ENCODE peak calls at places on chromosomes 2 and 18, in six cellular contexts. One of them, this sample, is unnamed.

GRCh38 chr18:48975817-48976649 is 25.3 kb upstream of the SMAD7 start:
- DNase-seq in hepatocyte: peak
- DNase-seq in tibial artery: no peak
- DNase-seq in CD8-positive, alpha-beta memory T cell: peak
- DNase-seq in naive thymus-derived CD4-positive, alpha-beta T cell: peak
- DNase-seq in mammary epithelial cell: peak
- DNase-seq in this sample: peak

GRCh38 chr18:75161629-75162028 is 47.3 kb downstream of the PTGR3 start:
- DNase-seq in hepatocyte: no peak
- DNase-seq in tibial artery: no peak
- DNase-seq in CD8-positive, alpha-beta memory T cell: no peak
- DNase-seq in naive thymus-derived CD4-positive, alpha-beta T cell: peak
- DNase-seq in mammary epithelial cell: no peak
- DNase-seq in this sample: peak

GRCh38 chr2:20108655-20109396 is 57.4 kb upstream of the LAPTM4A start:
- DNase-seq in hepatocyte: peak
- DNase-seq in tibial artery: no peak
- DNase-seq in CD8-positive, alpha-beta memory T cell: no peak
- DNase-seq in naive thymus-derived CD4-positive, alpha-beta T cell: no peak
- DNase-seq in mammary epithelial cell: peak
- DNase-seq in this sample: no peak

GRCh38 chr2:62147610-62148301 is 48.2 kb upstream of the B3GNT2 start:
- DNase-seq in hepatocyte: no peak
- DNase-seq in tibial artery: no peak
- DNase-seq in CD8-positive, alpha-beta memory T cell: no peak
- DNase-seq in naive thymus-derived CD4-positive, alpha-beta T cell: no peak
- DNase-seq in mammary epithelial cell: peak
- DNase-seq in this sample: no peak

GRCh38 chr2:152336854-152337510 is 2.0 kb downstream of the FMNL2 start:
- DNase-seq in hepatocyte: peak
- DNase-seq in tibial artery: peak
- DNase-seq in CD8-positive, alpha-beta memory T cell: no peak
- DNase-seq in naive thymus-derived CD4-positive, alpha-beta T cell: no peak
- DNase-seq in mammary epithelial cell: peak
- DNase-seq in this sample: peak

GRCh38 chr2:74181739-74182138 is 3.1 kb upstream of the MOB1A start:
- DNase-seq in hepatocyte: no peak
- DNase-seq in tibial artery: peak
- DNase-seq in CD8-positive, alpha-beta memory T cell: no peak
- DNase-seq in naive thymus-derived CD4-positive, alpha-beta T cell: no peak
- DNase-seq in mammary epithelial cell: no peak
- DNase-seq in this sample: peak

GRCh38 chr2:112151701-112152440 is 13.7 kb downstream of the FBLN7 start:
- DNase-seq in hepatocyte: no peak
- DNase-seq in tibial artery: no peak
- DNase-seq in CD8-positive, alpha-beta memory T cell: no peak
- DNase-seq in naive thymus-derived CD4-positive, alpha-beta T cell: no peak
- DNase-seq in mammary epithelial cell: no peak
- DNase-seq in this sample: no peak

GRCh38 chr2:51859260-51859659 is 827.3 kb upstream of the NRXN1 start:
- DNase-seq in hepatocyte: no peak
- DNase-seq in tibial artery: no peak
- DNase-seq in CD8-positive, alpha-beta memory T cell: no peak
- DNase-seq in naive thymus-derived CD4-positive, alpha-beta T cell: no peak
- DNase-seq in mammary epithelial cell: no peak
- DNase-seq in this sample: no peak

GRCh38 chr2:198957183-198957582 is 500.6 kb downstream of the SATB2 start:
- DNase-seq in hepatocyte: no peak
- DNase-seq in tibial artery: no peak
- DNase-seq in CD8-positive, alpha-beta memory T cell: no peak
- DNase-seq in naive thymus-derived CD4-positive, alpha-beta T cell: no peak
- DNase-seq in mammary epithelial cell: no peak
- DNase-seq in this sample: no peak

GRCh38 chr2:8334866-8335325 is 347.0 kb upstream of the ID2 start:
- DNase-seq in hepatocyte: peak
- DNase-seq in tibial artery: no peak
- DNase-seq in CD8-positive, alpha-beta memory T cell: no peak
- DNase-seq in naive thymus-derived CD4-positive, alpha-beta T cell: no peak
- DNase-seq in mammary epithelial cell: no peak
- DNase-seq in this sample: no peak

GRCh38 chr2:37468139-37468538 is 123.7 kb downstream of the QPCT start:
- DNase-seq in hepatocyte: no peak
- DNase-seq in tibial artery: no peak
- DNase-seq in CD8-positive, alpha-beta memory T cell: no peak
- DNase-seq in naive thymus-derived CD4-positive, alpha-beta T cell: no peak
- DNase-seq in mammary epithelial cell: no peak
- DNase-seq in this sample: no peak

GRCh38 chr2:48205137-48205798 is 299.0 kb upstream of the FBXO11 start:
- DNase-seq in hepatocyte: no peak
- DNase-seq in tibial artery: no peak
- DNase-seq in CD8-positive, alpha-beta memory T cell: no peak
- DNase-seq in naive thymus-derived CD4-positive, alpha-beta T cell: no peak
- DNase-seq in mammary epithelial cell: no peak
- DNase-seq in this sample: no peak

GRCh38 chr18:58057291-58057965 is 13.4 kb downstream of the NEDD4L start:
- DNase-seq in hepatocyte: no peak
- DNase-seq in tibial artery: no peak
- DNase-seq in CD8-positive, alpha-beta memory T cell: no peak
- DNase-seq in naive thymus-derived CD4-positive, alpha-beta T cell: no peak
- DNase-seq in mammary epithelial cell: peak
- DNase-seq in this sample: no peak

GRCh38 chr2:96241227-96241626 is 24.6 kb downstream of the TMEM127 start:
- DNase-seq in hepatocyte: no peak
- DNase-seq in tibial artery: no peak
- DNase-seq in CD8-positive, alpha-beta memory T cell: no peak
- DNase-seq in naive thymus-derived CD4-positive, alpha-beta T cell: no peak
- DNase-seq in mammary epithelial cell: no peak
- DNase-seq in this sample: no peak
- H3K27ac ChIP-seq in hepatocyte: no peak
- H3K27ac ChIP-seq in tibial artery: no peak
- H3K27ac ChIP-seq in CD8-positive, alpha-beta memory T cell: no peak
- H3K27ac ChIP-seq in naive thymus-derived CD4-positive, alpha-beta T cell: peak
- H3K27ac ChIP-seq in mammary epithelial cell: no peak
- H3K27ac ChIP-seq in this sample: peak

GRCh38 chr2:43417296-43417695 is 178.5 kb downstream of the THADA start:
- DNase-seq in hepatocyte: no peak
- DNase-seq in tibial artery: no peak
- DNase-seq in CD8-positive, alpha-beta memory T cell: no peak
- DNase-seq in naive thymus-derived CD4-positive, alpha-beta T cell: no peak
- DNase-seq in mammary epithelial cell: no peak
- DNase-seq in this sample: no peak

GRCh38 chr2:43412121-43412753 is 183.6 kb downstream of the THADA start:
- DNase-seq in hepatocyte: no peak
- DNase-seq in tibial artery: no peak
- DNase-seq in CD8-positive, alpha-beta memory T cell: no peak
- DNase-seq in naive thymus-derived CD4-positive, alpha-beta T cell: no peak
- DNase-seq in mammary epithelial cell: peak
- DNase-seq in this sample: no peak

GRCh38 chr2:43414586-43415125 is 181.2 kb downstream of the THADA start:
- DNase-seq in hepatocyte: no peak
- DNase-seq in tibial artery: no peak
- DNase-seq in CD8-positive, alpha-beta memory T cell: no peak
- DNase-seq in naive thymus-derived CD4-positive, alpha-beta T cell: no peak
- DNase-seq in mammary epithelial cell: no peak
- DNase-seq in this sample: no peak

GRCh38 chr2:43415582-43415981 is 180.3 kb downstream of the THADA start:
- DNase-seq in hepatocyte: no peak
- DNase-seq in tibial artery: no peak
- DNase-seq in CD8-positive, alpha-beta memory T cell: no peak
- DNase-seq in naive thymus-derived CD4-positive, alpha-beta T cell: no peak
- DNase-seq in mammary epithelial cell: no peak
- DNase-seq in this sample: no peak

DNA sequence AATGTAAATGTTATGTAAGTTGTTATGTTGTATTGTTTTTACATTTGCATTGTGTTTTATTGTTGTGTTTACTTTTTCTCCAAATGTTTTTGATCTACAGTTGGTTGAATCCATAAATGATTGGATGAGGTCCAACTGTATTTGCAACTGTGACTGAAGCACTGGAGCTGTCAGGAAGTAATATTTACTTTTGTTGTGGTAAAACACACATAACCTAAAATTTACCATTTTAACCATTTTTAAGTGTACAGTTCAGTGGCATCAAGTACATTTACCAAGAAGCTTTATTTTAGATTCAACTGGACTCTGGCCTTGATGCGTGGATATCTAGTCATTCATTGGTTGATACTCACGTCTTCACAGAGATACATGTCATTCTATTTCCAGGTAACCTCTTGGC is 181.8 kb downstream of the THADA start:
- DNase-seq in hepatocyte: no peak
- DNase-seq in tibial artery: no peak
- DNase-seq in CD8-positive, alpha-beta memory T cell: no peak
- DNase-seq in naive thymus-derived CD4-positive, alpha-beta T cell: no peak
- DNase-seq in mammary epithelial cell: no peak
- DNase-seq in this sample: no peak
- H3K27ac ChIP-seq in hepatocyte: no peak
- H3K27ac ChIP-seq in tibial artery: peak
- H3K27ac ChIP-seq in CD8-positive, alpha-beta memory T cell: no peak
- H3K27ac ChIP-seq in naive thymus-derived CD4-positive, alpha-beta T cell: no peak
- H3K27ac ChIP-seq in mammary epithelial cell: no peak
- H3K27ac ChIP-seq in this sample: peak

GRCh38 chr18:21453512-21453862 is 147.0 kb downstream of the ESCO1 start:
- DNase-seq in hepatocyte: no peak
- DNase-seq in tibial artery: no peak
- DNase-seq in CD8-positive, alpha-beta memory T cell: no peak
- DNase-seq in naive thymus-derived CD4-positive, alpha-beta T cell: no peak
- DNase-seq in mammary epithelial cell: peak
- DNase-seq in this sample: no peak

GRCh38 chr18:21452381-21452780 is 148.1 kb downstream of the ESCO1 start:
- DNase-seq in hepatocyte: peak
- DNase-seq in tibial artery: no peak
- DNase-seq in CD8-positive, alpha-beta memory T cell: no peak
- DNase-seq in naive thymus-derived CD4-positive, alpha-beta T cell: no peak
- DNase-seq in mammary epithelial cell: no peak
- DNase-seq in this sample: no peak

GRCh38 chr18:21450913-21451312 is 149.6 kb downstream of the ESCO1 start:
- DNase-seq in hepatocyte: no peak
- DNase-seq in tibial artery: no peak
- DNase-seq in CD8-positive, alpha-beta memory T cell: no peak
- DNase-seq in naive thymus-derived CD4-positive, alpha-beta T cell: no peak
- DNase-seq in mammary epithelial cell: peak
- DNase-seq in this sample: no peak

GRCh38 chr18:21454725-21455124 is 145.8 kb downstream of the ESCO1 start:
- DNase-seq in hepatocyte: no peak
- DNase-seq in tibial artery: no peak
- DNase-seq in CD8-positive, alpha-beta memory T cell: no peak
- DNase-seq in naive thymus-derived CD4-positive, alpha-beta T cell: no peak
- DNase-seq in mammary epithelial cell: no peak
- DNase-seq in this sample: no peak

DNA sequence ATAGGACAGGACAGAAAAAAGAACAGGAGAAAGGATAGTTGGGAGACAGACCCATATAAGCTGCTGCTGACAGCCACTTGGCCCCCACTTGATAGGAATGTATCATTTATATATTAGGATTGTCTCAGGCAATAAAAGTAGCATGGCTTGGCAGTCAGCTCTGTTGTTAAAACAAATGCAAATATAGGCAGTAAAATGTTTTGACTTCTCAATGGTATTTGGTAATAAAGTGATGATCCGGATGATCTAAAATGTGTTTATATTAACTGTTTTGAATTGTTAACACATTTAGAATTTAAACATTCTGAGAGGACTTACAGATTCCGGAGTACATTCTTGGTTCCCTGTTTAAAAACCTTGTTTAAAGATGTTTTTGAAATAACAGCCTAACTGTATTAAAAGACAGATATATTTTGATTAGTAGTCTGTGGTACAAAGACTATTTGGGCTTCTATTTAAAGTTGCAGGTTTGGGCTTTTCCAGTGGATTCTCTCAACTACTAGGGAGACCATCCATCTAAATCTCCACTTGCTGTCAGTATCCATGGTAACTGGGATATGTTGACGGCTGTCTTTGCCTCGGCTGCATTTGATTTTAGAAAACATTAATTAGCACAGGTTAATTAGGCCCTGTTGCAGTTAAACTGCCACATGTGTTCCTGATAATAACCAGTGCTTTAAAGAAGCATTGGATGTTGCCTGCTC is 147.5 kb downstream of the ESCO1 start:
- DNase-seq in hepatocyte: no peak
- DNase-seq in tibial artery: no peak
- DNase-seq in CD8-positive, alpha-beta memory T cell: no peak
- DNase-seq in naive thymus-derived CD4-positive, alpha-beta T cell: no peak
- DNase-seq in mammary epithelial cell: no peak
- DNase-seq in this sample: no peak
- H3K27ac ChIP-seq in hepatocyte: no peak
- H3K27ac ChIP-seq in tibial artery: peak
- H3K27ac ChIP-seq in CD8-positive, alpha-beta memory T cell: no peak
- H3K27ac ChIP-seq in naive thymus-derived CD4-positive, alpha-beta T cell: no peak
- H3K27ac ChIP-seq in mammary epithelial cell: no peak
- H3K27ac ChIP-seq in this sample: no peak

GRCh38 chr18:9835112-9835755 is 50.5 kb upstream of the TXNDC2 start:
- DNase-seq in hepatocyte: peak
- DNase-seq in tibial artery: no peak
- DNase-seq in CD8-positive, alpha-beta memory T cell: no peak
- DNase-seq in naive thymus-derived CD4-positive, alpha-beta T cell: no peak
- DNase-seq in mammary epithelial cell: peak
- DNase-seq in this sample: no peak

GRCh38 chr18:9835796-9836195 is 50.0 kb upstream of the TXNDC2 start:
- DNase-seq in hepatocyte: no peak
- DNase-seq in tibial artery: no peak
- DNase-seq in CD8-positive, alpha-beta memory T cell: no peak
- DNase-seq in naive thymus-derived CD4-positive, alpha-beta T cell: no peak
- DNase-seq in mammary epithelial cell: no peak
- DNase-seq in this sample: no peak

GRCh38 chr18:9839211-9839610 is 46.6 kb upstream of the TXNDC2 start:
- DNase-seq in hepatocyte: no peak
- DNase-seq in tibial artery: no peak
- DNase-seq in CD8-positive, alpha-beta memory T cell: no peak
- DNase-seq in naive thymus-derived CD4-positive, alpha-beta T cell: no peak
- DNase-seq in mammary epithelial cell: no peak
- DNase-seq in this sample: no peak

GRCh38 chr18:9839806-9840205 is 46.0 kb upstream of the TXNDC2 start:
- DNase-seq in hepatocyte: no peak
- DNase-seq in tibial artery: no peak
- DNase-seq in CD8-positive, alpha-beta memory T cell: no peak
- DNase-seq in naive thymus-derived CD4-positive, alpha-beta T cell: no peak
- DNase-seq in mammary epithelial cell: no peak
- DNase-seq in this sample: no peak

DNA sequence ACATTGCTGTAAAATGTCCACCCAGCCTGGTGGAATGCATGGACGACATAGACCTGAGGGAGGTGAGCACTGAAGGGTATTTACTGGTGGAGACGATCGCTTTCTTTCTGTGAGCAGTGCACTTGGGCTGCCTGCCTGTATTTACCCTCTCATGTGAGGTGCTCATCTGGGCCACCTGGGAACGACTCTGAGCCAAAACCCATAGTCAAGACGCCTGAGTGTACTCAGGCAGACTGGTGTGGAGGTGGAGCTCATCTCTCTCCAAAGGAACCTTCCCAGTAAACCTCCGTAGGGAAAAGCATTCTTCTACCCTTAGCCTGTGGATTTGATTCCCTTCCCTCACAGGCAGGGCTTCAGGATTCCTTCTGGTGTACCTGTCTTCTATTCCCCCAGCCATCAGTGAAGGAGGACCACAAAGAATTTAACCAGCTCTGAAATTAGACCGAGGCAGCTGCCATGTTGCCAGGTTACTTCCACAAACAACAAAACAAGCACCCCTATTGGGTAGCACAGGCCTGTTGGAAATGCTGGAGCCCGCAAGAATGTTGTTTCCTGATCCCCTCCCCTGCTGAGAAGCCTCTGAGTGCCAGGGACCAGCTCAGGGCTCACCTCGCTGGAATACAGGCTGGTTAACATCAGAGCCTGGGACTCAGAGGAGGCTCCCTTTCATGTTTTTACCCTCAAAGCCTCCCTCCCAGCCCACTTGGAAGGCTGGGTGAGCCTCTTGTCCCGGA is 47.5 kb upstream of the TXNDC2 start:
- DNase-seq in hepatocyte: peak
- DNase-seq in tibial artery: no peak
- DNase-seq in CD8-positive, alpha-beta memory T cell: no peak
- DNase-seq in naive thymus-derived CD4-positive, alpha-beta T cell: no peak
- DNase-seq in mammary epithelial cell: no peak
- DNase-seq in this sample: peak
- H3K27ac ChIP-seq in hepatocyte: no peak
- H3K27ac ChIP-seq in tibial artery: no peak
- H3K27ac ChIP-seq in CD8-positive, alpha-beta memory T cell: no peak
- H3K27ac ChIP-seq in naive thymus-derived CD4-positive, alpha-beta T cell: no peak
- H3K27ac ChIP-seq in mammary epithelial cell: no peak
- H3K27ac ChIP-seq in this sample: no peak